ENCODE peak calls at places on chromosomes 3 and 15, in seven cellular contexts. F is lung, T is spleen, S is fibroblast of lung, E is Peyer's patch, K is ovary, Q is kidney. N is an unnamed sample.

GRCh38 chr3:112514527-112515128 is 15.4 kb upstream of the BTLA start:
- DNase-seq in E (no peak), S (no peak), Q (no peak), F (no peak), T (no peak), K (no peak), N (peak; percentile 70)

GRCh38 chr3:125628212-125628611 is 32.9 kb upstream of the OSBPL11 start:
- DNase-seq in K (no peak), Q (no peak), S (no peak), T (no peak), F (no peak), E (no peak), N (no peak)

GRCh38 chr3:106176734-106177133 is 307.9 kb upstream of the CBLB start:
- DNase-seq in E (no peak), T (no peak), Q (no peak), F (no peak), S (peak; percentile 32), K (no peak), N (peak; percentile 60)

GRCh38 chr15:32036972-32037371 is 6.7 kb downstream of the CHRNA7 start:
- DNase-seq in K (no peak), F (no peak), T (no peak), Q (no peak), S (no peak), E (no peak), N (no peak)

GRCh38 chr15:31357148-31357547 is 30.5 kb downstream of the KLF13 start:
- DNase-seq in Q (no peak), F (no peak), K (no peak), S (no peak), E (peak; percentile 64), T (no peak), N (no peak)

GRCh38 chr15:59632714-59633113 is 21.1 kb downstream of the GCNT3 start:
- DNase-seq in T (no peak), E (no peak), S (no peak), Q (no peak), F (no peak), K (no peak), N (peak; percentile 23)

GRCh38 chr3:148074916-148075315 is 622.8 kb upstream of the AGTR1 start:
- DNase-seq in S (no peak), K (no peak), E (no peak), Q (no peak), T (no peak), F (no peak), N (no peak)

GRCh38 chr3:19216669-19217337 is 68.5 kb downstream of the KCNH8 start:
- DNase-seq in S (no peak), Q (peak; percentile 51), T (no peak), E (no peak), K (no peak), F (no peak), N (no peak)

GRCh38 chr3:125186800-125187598 is 25.5 kb downstream of the SLC12A8 start:
- DNase-seq in F (no peak), Q (peak; percentile 73), T (no peak), S (no peak), E (no peak), K (no peak), N (no peak)

GRCh38 chr3:39843440-39843839 is 34.0 kb downstream of the MYRIP start:
- DNase-seq in Q (no peak), S (no peak), K (no peak), F (no peak), E (no peak), T (no peak), N (no peak)

GRCh38 chr3:10557250-10557649 is 51.9 kb upstream of the ATP2B2 start:
- DNase-seq in S (no peak), E (no peak), Q (no peak), T (no peak), K (no peak), F (no peak), N (no peak)

GRCh38 chr15:52790941-52791751 is 1.0 kb upstream of the ONECUT1 start:
- DNase-seq in T (peak; percentile 71), S (no peak), F (no peak), E (no peak), Q (peak; percentile 75), K (no peak), N (no peak)

GRCh38 chr3:183822631-183823030 is 2.7 kb downstream of the MAP6D1 start:
- DNase-seq in T (peak; percentile 47), E (no peak), Q (no peak), F (no peak), S (no peak), K (no peak), N (no peak)

GRCh38 chr3:183826448-183826847 is 1.1 kb upstream of the MAP6D1 start:
- DNase-seq in Q (no peak), E (no peak), T (peak; percentile 67), K (no peak), F (no peak), S (no peak), N (no peak)

GRCh38 chr3:183825380-183826161 is at the start of gene MAP6D1:
- DNase-seq in E (peak; percentile 22), Q (no peak), S (peak; percentile 49), T (peak; percentile 84), K (peak; percentile 54), F (no peak), N (peak; percentile 48)

GRCh38 chr3:183824761-183825379 is 507 bp downstream of the MAP6D1 start:
- DNase-seq in K (no peak), F (no peak), T (peak; percentile 77), S (no peak), Q (no peak), E (no peak), N (no peak)

DNA sequence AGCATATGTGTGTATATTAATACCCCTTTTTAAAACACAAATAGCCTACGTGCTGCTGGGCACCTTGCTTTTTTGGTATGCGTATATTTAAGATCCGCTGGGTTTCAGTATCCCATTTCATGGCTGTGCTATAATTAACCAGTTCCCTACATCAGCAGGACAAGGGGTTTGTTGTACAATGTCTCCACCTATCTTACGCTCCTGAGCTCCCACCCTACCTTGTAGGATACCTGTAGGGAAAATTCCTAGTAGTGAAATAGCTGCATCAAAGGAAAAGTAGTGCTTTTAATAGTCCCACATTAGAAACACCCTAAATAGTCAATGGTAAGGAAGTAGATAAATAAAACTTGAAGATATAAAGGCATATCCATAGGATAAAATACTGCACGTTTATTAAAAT is 1.4 kb downstream of the MAP6D1 start:
- DNase-seq in Q (no peak), E (no peak), T (no peak), S (no peak), K (no peak), F (no peak), N (no peak)
- TF ChIP-seq CTCF in Q (no peak), E (no peak), T (no peak), S (no peak), K (no peak), F (no peak), N (no peak)

DNA sequence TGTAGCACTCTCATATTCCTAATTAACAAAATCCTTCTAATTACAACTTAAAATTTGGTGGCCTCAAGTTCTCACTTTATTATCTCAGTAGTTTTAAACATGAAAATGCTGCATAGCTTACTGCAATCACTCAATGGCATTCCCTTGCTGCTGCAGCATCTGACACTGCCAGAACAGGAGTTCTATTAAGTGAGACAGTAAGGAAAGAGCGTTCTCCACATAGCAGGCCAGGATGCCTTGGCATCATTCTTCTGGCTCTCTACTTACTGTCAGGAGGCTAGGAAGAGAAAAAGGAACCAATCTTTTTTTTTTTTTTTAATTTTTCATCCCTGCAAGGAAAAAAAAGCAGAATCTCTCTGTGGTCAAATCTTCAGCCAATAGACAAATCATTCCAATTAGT is 3.2 kb downstream of the CNBP start:
- DNase-seq in K (no peak), F (no peak), S (no peak), Q (no peak), T (no peak), E (no peak), N (no peak)
- H3K4me3 ChIP-seq in K (peak overlapping the region; percentile 100), F (no peak overlapping the region), S (peak overlapping the region; percentile 97), Q (peak overlapping the region; percentile 50), T (peak overlapping the region; percentile 77), E (no peak overlapping the region), N (no peak overlapping the region)

GRCh38 chr3:159919873-159920272 is 68.8 kb upstream of the IL12A start:
- DNase-seq in E (no peak), Q (no peak), K (no peak), F (no peak), T (no peak), S (peak; percentile 27), N (peak; percentile 70)
- TF ChIP-seq CTCF in E (no peak), Q (no peak), K (no peak), F (no peak), T (no peak), S (no peak), N (no peak)

GRCh38 chr15:69032006-69032405 is 17.5 kb downstream of the NOX5 start:
- DNase-seq in S (no peak), F (no peak), K (no peak), T (no peak), Q (no peak), E (no peak), N (no peak)
- H3K4me3 ChIP-seq in S (peak overlapping the region; percentile 35), F (no peak overlapping the region), K (no peak overlapping the region), T (peak overlapping the region; percentile 24), Q (peak overlapping the region; percentile 2), E (no peak overlapping the region), N (peak overlapping the region; percentile 45)

DNA sequence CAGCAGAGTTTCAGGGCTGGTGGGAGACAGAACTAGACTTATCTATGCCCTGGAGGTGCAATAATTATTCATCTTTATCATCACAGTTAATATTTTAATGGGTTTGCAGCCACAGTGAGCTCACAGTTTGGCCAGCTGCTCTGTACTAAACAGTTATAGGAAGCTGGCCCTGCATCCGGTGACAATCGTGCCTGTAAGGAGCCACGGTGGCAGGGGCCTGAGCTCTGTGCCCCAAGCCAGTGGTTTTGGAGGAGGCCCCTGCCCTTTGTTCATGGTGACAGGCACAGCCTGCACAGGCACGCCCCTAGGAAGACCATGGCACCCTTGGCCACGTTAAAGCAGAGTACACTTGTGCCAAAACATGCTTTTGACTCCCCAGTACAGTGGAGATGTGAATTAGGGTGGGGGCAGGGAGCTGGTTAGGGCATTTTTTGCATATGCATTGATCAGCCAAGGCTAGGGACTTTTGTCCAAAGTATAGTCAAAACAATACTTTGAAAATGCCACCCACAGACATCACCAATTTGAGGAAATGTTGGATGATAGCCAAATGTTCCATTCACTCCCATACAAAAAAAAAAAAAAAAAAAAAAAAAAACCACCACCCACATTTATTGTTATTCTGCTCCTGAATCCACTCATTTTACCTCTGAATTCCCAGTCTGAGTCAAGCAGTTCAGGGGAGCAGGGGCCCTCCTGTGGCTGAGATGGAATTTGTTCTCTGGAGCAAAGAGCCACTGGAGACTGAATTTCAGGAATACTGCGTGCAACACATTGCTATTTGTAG is 3.4 kb upstream of the RFTN1 start:
- DNase-seq in F (no peak), Q (no peak), K (peak; percentile 72), E (peak; percentile 62), S (peak; percentile 78), T (peak; percentile 84), N (peak; percentile 76)
- TF ChIP-seq CTCF in F (peak; percentile 47), Q (peak; percentile 51), K (peak; percentile 54), E (peak; percentile 31), S (peak; percentile 73), T (no peak), N (peak; percentile 76)

N was measured in choroid plexus epithelial cell.